ENCODE peak calls at places on chromosomes 3 and 15, in four cellular contexts. G is uterus, D is brain microvascular endothelial cell, S is left lung. Q is an unnamed sample.

GRCh38 chr15:63979227-63979793 is 67.0 kb downstream of the DAPK2 start:
- DNase-seq in G (no peak), D (no peak), S (no peak), Q (peak; percentile 17)

GRCh38 chr3:41679412-41679811 is 282.5 kb downstream of the ULK4 start:
- DNase-seq in G (no peak), D (no peak), S (no peak), Q (no peak)

GRCh38 chr3:151468284-151468917 is 7.5 kb upstream of the IGSF10 start:
- DNase-seq in G (no peak), D (peak; percentile 69), S (no peak), Q (peak; percentile 80)

GRCh38 chr3:14602804-14603644 is 48.5 kb upstream of the CCDC174 start:
- DNase-seq in G (no peak), D (no peak), S (no peak), Q (no peak)

GRCh38 chr15:90868261-90868689 is at the start of gene FURIN:
- DNase-seq in G (no peak), D (no peak), S (no peak), Q (peak; percentile 15)

GRCh38 chr15:57263520-57263919 is 112.8 kb upstream of the CGNL1 start:
- DNase-seq in G (no peak), D (no peak), S (no peak), Q (no peak)

GRCh38 chr3:9180764-9181117 is 68.7 kb downstream of the SRGAP3 start:
- DNase-seq in G (no peak), D (no peak), S (no peak), Q (no peak)

GRCh38 chr3:43838877-43839276 is 148.1 kb downstream of the ABHD5 start:
- DNase-seq in G (no peak), D (no peak), S (no peak), Q (no peak)

GRCh38 chr3:48155122-48155521 is 33.1 kb downstream of the CDC25A start:
- DNase-seq in G (no peak), D (peak; percentile 80), S (no peak), Q (peak; percentile 90)

GRCh38 chr3:61439116-61439459 is 122.3 kb upstream of the PTPRG start:
- DNase-seq in G (no peak), D (no peak), S (no peak), Q (no peak)

GRCh38 chr3:135034291-135034768 is 239.3 kb downstream of the EPHB1 start:
- DNase-seq in G (no peak), D (no peak), S (no peak), Q (no peak)

GRCh38 chr3:53198256-53198977 is 37.4 kb downstream of the PRKCD start:
- DNase-seq in G (no peak), D (no peak), S (no peak), Q (no peak)

GRCh38 chr3:124663690-124664089 is 66.6 kb upstream of the UMPS start:
- DNase-seq in G (no peak), D (peak; percentile 18), S (no peak), Q (peak; percentile 38)

GRCh38 chr15:72237286-72238224 is 6.6 kb upstream of the PKM start:
- DNase-seq in G (peak; percentile 57), D (peak; percentile 97), S (no peak), Q (peak; percentile 98)

GRCh38 chr3:81666502-81667121 is 94.8 kb downstream of the GBE1 start:
- DNase-seq in G (no peak), D (peak; percentile 8), S (no peak), Q (peak; percentile 4)

GRCh38 chr3:71478568-71478967 is 105.0 kb downstream of the FOXP1 start:
- DNase-seq in G (no peak), D (no peak), S (no peak), Q (no peak)

GRCh38 chr3:38643592-38643991 is 5.9 kb downstream of the SCN5A start:
- DNase-seq in G (no peak), D (no peak), S (no peak), Q (no peak)

GRCh38 chr3:101720851-101721649 is 3.4 kb upstream of the CEP97 start:
- DNase-seq in G (no peak), D (no peak), S (no peak), Q (peak; percentile 67)

GRCh38 chr15:67501177-67501835 is 19.6 kb upstream of the C15orf61 start:
- DNase-seq in G (no peak), D (no peak), S (no peak), Q (peak; percentile 64)

GRCh38 chr3:159825216-159825854 is 163.3 kb upstream of the IL12A start:
- DNase-seq in G (no peak), D (no peak), S (no peak), Q (no peak)

GRCh38 chr3:159829056-159829995 is 159.3 kb upstream of the IL12A start:
- DNase-seq in G (no peak), D (no peak), S (no peak), Q (peak; percentile 97)

GRCh38 chr3:159830523-159831151 is 158.0 kb upstream of the IL12A start:
- DNase-seq in G (no peak), D (no peak), S (no peak), Q (peak; percentile 51)

GRCh38 chr3:159831466-159831865 is 157.2 kb upstream of the IL12A start:
- DNase-seq in G (no peak), D (no peak), S (no peak), Q (no peak)

DNA sequence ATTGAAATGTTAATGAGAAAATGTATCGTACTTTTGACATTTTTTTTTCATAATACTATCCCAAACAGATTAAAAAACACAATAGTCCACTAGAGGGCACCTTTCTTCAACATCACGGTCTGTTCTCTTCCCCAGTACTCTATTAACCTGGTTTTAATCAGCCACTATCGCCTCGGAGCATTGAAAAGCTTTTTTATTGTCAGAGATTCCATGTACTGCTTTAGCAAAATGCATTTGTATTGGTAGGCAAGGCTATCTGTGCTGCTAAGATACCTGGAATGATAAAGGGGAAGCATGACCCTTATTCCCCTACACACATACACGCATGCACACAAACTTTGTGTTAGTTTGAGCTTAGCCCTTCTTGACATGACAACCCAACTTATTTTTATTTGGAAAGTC is 160.1 kb upstream of the IL12A start:
- DNase-seq in G (no peak), D (no peak), S (no peak), Q (peak; percentile 84)
- H3K4me3 ChIP-seq in G (no peak overlapping the region), D (no peak overlapping the region), S (no peak overlapping the region), Q (no peak overlapping the region)

DNA sequence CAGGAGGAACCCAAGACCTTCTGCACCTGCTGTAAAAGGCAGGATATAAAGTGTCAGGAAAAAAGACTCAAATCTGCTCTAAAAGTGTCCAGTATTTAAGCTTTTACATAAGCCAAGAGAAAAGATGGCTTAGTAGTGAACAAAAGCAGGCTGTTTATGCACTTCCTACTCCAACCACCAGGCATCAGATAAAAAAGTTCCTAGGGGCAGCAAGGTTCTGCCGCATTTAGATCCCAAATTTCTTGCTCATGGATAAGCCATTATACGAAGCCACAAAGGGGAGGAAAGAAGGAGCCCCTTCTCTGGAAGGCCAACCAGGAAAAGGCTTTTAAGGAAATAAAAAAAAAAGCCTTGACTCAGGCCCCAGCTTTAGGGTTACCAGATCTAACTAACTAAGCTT is 10.6 kb upstream of the SLC9C1 start:
- DNase-seq in G (no peak), D (no peak), S (no peak), Q (no peak)
- TF ChIP-seq CTCF in G (peak; percentile 20), D (peak; percentile 53), S (no peak), Q (no peak)

GRCh38 chr15:88993662-88994061 is 80.5 kb upstream of the MFGE8 start:
- DNase-seq in G (no peak), D (no peak), S (no peak), Q (no peak)
- H3K4me3 ChIP-seq in G (no peak overlapping the region), D (no peak overlapping the region), S (no peak overlapping the region), Q (no peak overlapping the region)

DNA sequence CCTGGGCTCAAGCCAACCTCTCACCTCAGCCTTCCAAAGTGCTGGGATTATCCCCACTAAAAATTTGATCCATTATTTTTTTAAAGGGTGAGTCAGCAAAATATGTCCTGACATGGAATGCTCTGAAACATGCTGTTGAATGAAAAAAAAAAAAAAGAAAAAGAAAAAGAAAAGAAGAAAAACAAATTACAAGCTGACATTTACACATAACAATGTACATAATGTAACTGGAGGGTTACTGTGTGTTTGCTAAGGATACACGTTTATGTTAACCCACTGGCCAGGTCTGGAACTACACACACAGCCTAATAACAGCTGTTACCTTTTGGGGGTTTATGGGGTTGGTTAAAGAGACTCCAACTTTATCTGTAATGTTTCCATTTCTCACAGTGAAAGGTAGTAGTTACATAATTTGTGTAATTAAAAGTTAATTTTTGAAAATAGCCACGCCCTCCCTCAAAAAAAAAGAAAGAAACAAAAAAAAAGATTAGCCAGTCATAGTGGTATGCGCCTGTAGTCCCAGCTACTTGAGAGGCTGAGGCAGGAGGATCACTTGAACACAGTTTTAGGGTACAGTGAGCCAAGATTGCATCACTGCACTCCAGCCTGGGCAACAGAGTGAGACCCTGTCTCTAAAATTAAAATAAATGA is 3.1 kb upstream of the MESP2 start:
- DNase-seq in G (no peak), D (no peak), S (no peak), Q (no peak)
- TF ChIP-seq CTCF in G (no peak), D (peak; percentile 42), S (peak; percentile 13), Q (peak; percentile 10)

GRCh38 chr3:121658716-121659435 is 1.8 kb downstream of the HCLS1 start:
- DNase-seq in G (no peak), D (no peak), S (no peak), Q (no peak)
- H3K4me3 ChIP-seq in G (no peak overlapping the region), D (no peak overlapping the region), S (peak overlapping the region; percentile 46), Q (no peak overlapping the region)

DNA sequence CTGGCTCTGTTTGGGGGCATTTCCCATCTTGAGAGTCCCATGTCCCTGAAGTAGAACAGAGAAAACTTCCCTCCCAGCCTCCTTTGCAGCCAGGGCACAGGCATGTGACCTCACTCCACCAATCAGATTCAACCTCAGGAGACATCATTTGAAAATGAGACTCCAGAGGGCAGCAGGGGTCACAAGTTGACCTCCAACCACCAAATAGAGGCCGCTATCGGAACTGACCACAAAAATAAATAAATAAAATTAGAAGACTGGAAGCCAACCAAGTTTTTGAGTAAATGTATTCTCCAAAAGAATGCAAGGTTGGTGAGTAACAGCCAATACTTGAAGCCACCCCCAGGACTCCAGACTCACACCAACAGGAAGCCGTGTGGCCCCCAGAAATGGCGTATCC is 106.5 kb downstream of the CHSY1 start:
- DNase-seq in G (no peak), D (no peak), S (no peak), Q (no peak)
- TF ChIP-seq CTCF in G (no peak), D (no peak), S (no peak), Q (no peak)

GRCh38 chr15:88233921-88234320 is 22.6 kb downstream of the NTRK3 start:
- DNase-seq in G (no peak), D (no peak), S (no peak), Q (no peak)
- H3K4me3 ChIP-seq in G (no peak overlapping the region), D (no peak overlapping the region), S (no peak overlapping the region), Q (no peak overlapping the region)

GRCh38 chr3:170096342-170096741 is 58.5 kb downstream of the GPR160 start:
- DNase-seq in G (no peak), D (no peak), S (no peak), Q (no peak)

GRCh38 chr3:170102421-170102820 is 64.6 kb downstream of the GPR160 start:
- DNase-seq in G (no peak), D (no peak), S (no peak), Q (no peak)

GRCh38 chr3:170095771-170096170 is 58.0 kb downstream of the GPR160 start:
- DNase-seq in G (no peak), D (no peak), S (no peak), Q (no peak)

GRCh38 chr3:170100937-170101336 is 63.1 kb downstream of the GPR160 start:
- DNase-seq in G (no peak), D (no peak), S (no peak), Q (no peak)

GRCh38 chr3:170098753-170099152 is 61.0 kb downstream of the GPR160 start:
- DNase-seq in G (no peak), D (no peak), S (no peak), Q (no peak)
- TF ChIP-seq CTCF in G (no peak), D (no peak), S (no peak), Q (no peak)